ENCODE peak calls at places on chromosome X, in nine cellular contexts. W, L, D, M, J, P, S, F and I are unnamed samples.

GRCh38 chrX:38192007-38192625 is 28.6 kb downstream of the SRPX start:
- DNase-seq in W (no peak), L (no peak), D (peak), M (no peak), J (no peak), P (peak), S (peak), F (peak), I (no peak)

GRCh38 chrX:129992181-129992580 is 9.7 kb downstream of the BCORL1 start:
- DNase-seq in W (no peak), L (no peak), D (no peak), M (no peak), J (no peak), P (no peak), S (no peak), F (no peak), I (no peak)

GRCh38 chrX:23383411-23383810 is 48.8 kb downstream of the PTCHD1 start:
- DNase-seq in W (no peak), L (no peak), D (no peak), M (no peak), J (peak), P (no peak), S (peak), F (peak), I (no peak)

GRCh38 chrX:17710836-17711235 is 26.5 kb upstream of the SCML1 start:
- DNase-seq in W (no peak), L (no peak), D (no peak), M (no peak), J (no peak), P (no peak), S (peak), F (peak), I (no peak)

GRCh38 chrX:107766470-107767140 is 9.0 kb downstream of the TSC22D3 start:
- DNase-seq in W (no peak), L (no peak), D (peak), M (no peak), J (peak), P (peak), S (peak), F (peak), I (no peak)

GRCh38 chrX:15384304-15384703 is at the start of gene VEGFD:
- DNase-seq in W (no peak), L (no peak), D (no peak), M (no peak), J (no peak), P (no peak), S (peak), F (peak), I (no peak)

GRCh38 chrX:122303761-122304160 is 880.3 kb upstream of the GRIA3 start:
- DNase-seq in W (no peak), L (no peak), D (no peak), M (no peak), J (no peak), P (no peak), S (no peak), F (no peak), I (no peak)

GRCh38 chrX:124646403-124646802 is 300.0 kb downstream of the SH2D1A start:
- DNase-seq in W (no peak), L (no peak), D (no peak), M (no peak), J (no peak), P (no peak), S (no peak), F (no peak), I (no peak)

GRCh38 chrX:151386838-151387459 is 10.1 kb upstream of the VMA21 start:
- DNase-seq in W (no peak), L (no peak), D (peak), M (no peak), J (no peak), P (no peak), S (peak), F (no peak), I (no peak)

GRCh38 chrX:151384807-151385206 is 12.2 kb upstream of the VMA21 start:
- DNase-seq in W (no peak), L (no peak), D (no peak), M (no peak), J (peak), P (no peak), S (no peak), F (no peak), I (no peak)
- TF ChIP-seq CTCF in W (no peak), L (no peak), D (no peak), M (no peak), J (no peak), P (no peak), S (no peak), F (no peak), I (no peak)

GRCh38 chrX:47112316-47112954 is 32.1 kb downstream of the NDUFB11 start:
- DNase-seq in W (no peak), L (no peak), D (no peak), M (no peak), J (no peak), P (no peak), S (no peak), F (no peak), I (no peak)
- TF ChIP-seq CTCF in W (no peak), L (no peak), D (no peak), M (no peak), J (no peak), P (no peak), S (no peak), F (no peak), I (no peak)

GRCh38 chrX:20685652-20686051 is 418.9 kb upstream of the RPS6KA3 start:
- DNase-seq in W (no peak), L (no peak), D (no peak), M (no peak), J (no peak), P (no peak), S (no peak), F (no peak), I (no peak)

GRCh38 chrX:20681691-20682090 is 415.0 kb upstream of the RPS6KA3 start:
- DNase-seq in W (no peak), L (no peak), D (no peak), M (no peak), J (no peak), P (no peak), S (no peak), F (peak), I (no peak)

GRCh38 chrX:20686256-20686655 is 419.5 kb upstream of the RPS6KA3 start:
- DNase-seq in W (no peak), L (no peak), D (no peak), M (no peak), J (no peak), P (no peak), S (no peak), F (no peak), I (no peak)

DNA sequence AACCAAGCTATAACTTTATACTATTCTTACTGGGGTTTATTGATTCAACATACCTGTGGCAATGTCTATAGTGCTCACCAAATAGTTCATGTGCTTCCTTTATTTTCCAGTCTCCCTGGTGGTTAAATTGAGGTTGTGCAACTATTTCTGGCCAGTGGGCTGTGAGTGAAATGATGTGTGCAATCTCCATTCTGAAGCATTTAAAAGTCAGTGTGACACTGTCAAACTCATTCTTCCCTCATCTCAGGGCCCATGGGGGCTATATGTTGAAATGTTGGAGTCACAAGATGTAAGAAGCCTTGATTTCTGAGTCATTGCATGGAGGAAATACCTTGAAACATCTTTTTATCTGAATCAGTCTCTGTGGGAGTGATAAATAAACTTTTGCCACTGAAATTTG is 414.3 kb upstream of the RPS6KA3 start:
- DNase-seq in W (no peak), L (no peak), D (no peak), M (no peak), J (no peak), P (peak), S (no peak), F (peak), I (no peak)
- TF ChIP-seq CTCF in W (no peak), L (no peak), D (no peak), M (no peak), J (no peak), P (no peak), S (no peak), F (no peak), I (peak)

DNA sequence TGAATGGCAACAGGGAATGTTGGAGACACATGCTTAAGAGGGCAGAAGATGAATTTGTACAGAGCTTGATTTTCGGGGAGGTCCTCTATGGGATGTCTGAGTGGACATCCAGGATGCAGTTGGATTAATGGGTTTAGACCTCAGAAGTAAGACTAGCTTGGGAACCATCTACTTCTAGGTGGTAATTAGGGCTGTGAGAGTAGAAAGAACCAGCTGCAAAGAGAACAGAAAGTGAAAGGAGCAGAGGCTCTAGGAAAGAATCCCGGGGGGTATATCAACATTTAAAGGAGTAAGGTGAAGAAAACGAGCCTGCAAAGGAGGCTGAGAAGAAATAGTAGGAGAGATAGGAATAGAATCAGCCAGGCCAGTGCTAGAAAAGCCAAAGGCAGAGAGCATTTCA is 29.0 kb upstream of the NKRF start:
- DNase-seq in W (no peak), L (no peak), D (no peak), M (no peak), J (no peak), P (no peak), S (no peak), F (no peak), I (no peak)
- TF ChIP-seq CTCF in W (no peak), L (no peak), D (no peak), M (no peak), J (no peak), P (no peak), S (no peak), F (no peak), I (no peak)

GRCh38 chrX:138345801-138346200 is 365.7 kb downstream of the FGF13 start:
- DNase-seq in W (no peak), L (no peak), D (no peak), M (no peak), J (no peak), P (no peak), S (no peak), F (no peak), I (no peak)

GRCh38 chrX:138349351-138349750 is 362.2 kb downstream of the FGF13 start:
- DNase-seq in W (no peak), L (no peak), D (no peak), M (no peak), J (no peak), P (no peak), S (no peak), F (no peak), I (no peak)
- TF ChIP-seq CTCF in W (no peak), L (no peak), D (no peak), M (no peak), J (no peak), P (no peak), S (no peak), F (no peak), I (no peak)